ENCODE peak calls at places on chromosomes 5 and 9, in nine cellular contexts. T is thyroid gland, U is HCT116, P is A549, W is prostate gland, Q is breast epithelium, R is IMR-90, D is sigmoid colon, L is heart left ventricle. G is an unnamed sample.

GRCh38 chr9:109167716-109168115 is 667 bp upstream of the FRRS1L start:
- DNase-seq in Q (no peak), T (no peak), D (no peak), W (no peak), U (no peak), P (no peak), L (no peak), R (no peak), G (no peak)

GRCh38 chr5:14665110-14665822 is 748 bp downstream of the OTULIN start:
- DNase-seq in L (peak), Q (no peak), P (peak), U (no peak), D (no peak), T (peak), R (no peak), W (peak), G (peak)

GRCh38 chr5:38807570-38808461 is 38.0 kb upstream of the OSMR start:
- DNase-seq in W (no peak), R (peak), D (no peak), U (no peak), Q (no peak), L (peak), T (no peak), P (no peak), G (no peak)

GRCh38 chr9:13941686-13942085 is 372.3 kb downstream of the NFIB start:
- DNase-seq in D (no peak), T (no peak), U (no peak), P (no peak), W (peak), Q (no peak), R (peak), L (no peak), G (no peak)

GRCh38 chr5:74839228-74839627 is 27.0 kb downstream of the FAM169A start:
- DNase-seq in P (no peak), W (no peak), T (no peak), D (no peak), L (no peak), Q (no peak), R (no peak), U (no peak), G (no peak)

GRCh38 chr5:8500426-8500825 is 631.5 kb downstream of the MTRR start:
- DNase-seq in W (no peak), L (no peak), U (no peak), R (peak), T (no peak), D (no peak), P (no peak), Q (no peak), G (no peak)

GRCh38 chr9:110536802-110537201 is 42.7 kb downstream of the SVEP1 start:
- DNase-seq in R (peak), Q (no peak), D (no peak), P (no peak), L (no peak), W (peak), U (no peak), T (no peak), G (no peak)

GRCh38 chr5:58207076-58207475 is 252.8 kb downstream of the PLK2 start:
- DNase-seq in R (no peak), D (no peak), Q (no peak), U (no peak), T (no peak), L (no peak), W (no peak), P (no peak), G (no peak)

GRCh38 chr5:160542281-160542680 is 120.6 kb downstream of the PTTG1 start:
- DNase-seq in P (no peak), W (no peak), U (no peak), T (no peak), L (no peak), R (no peak), D (no peak), Q (no peak), G (no peak)

GRCh38 chr5:72956324-72957140 is 691 bp downstream of the FCHO2 start:
- DNase-seq in L (peak), U (no peak), D (peak), R (peak), T (peak), W (peak), P (peak), Q (peak), G (peak)

GRCh38 chr5:72954389-72954788 is 1.5 kb upstream of the FCHO2 start:
- DNase-seq in U (no peak), D (no peak), L (no peak), Q (no peak), W (no peak), P (no peak), T (no peak), R (no peak), G (no peak)

GRCh38 chr5:72955143-72955767 is 586 bp upstream of the FCHO2 start:
- DNase-seq in Q (no peak), L (peak), R (no peak), W (no peak), P (no peak), U (no peak), T (no peak), D (peak), G (peak)

GRCh38 chr5:72957337-72957736 is 1.5 kb downstream of the FCHO2 start:
- DNase-seq in W (no peak), D (no peak), T (no peak), Q (no peak), L (no peak), U (no peak), P (no peak), R (no peak), G (no peak)

DNA sequence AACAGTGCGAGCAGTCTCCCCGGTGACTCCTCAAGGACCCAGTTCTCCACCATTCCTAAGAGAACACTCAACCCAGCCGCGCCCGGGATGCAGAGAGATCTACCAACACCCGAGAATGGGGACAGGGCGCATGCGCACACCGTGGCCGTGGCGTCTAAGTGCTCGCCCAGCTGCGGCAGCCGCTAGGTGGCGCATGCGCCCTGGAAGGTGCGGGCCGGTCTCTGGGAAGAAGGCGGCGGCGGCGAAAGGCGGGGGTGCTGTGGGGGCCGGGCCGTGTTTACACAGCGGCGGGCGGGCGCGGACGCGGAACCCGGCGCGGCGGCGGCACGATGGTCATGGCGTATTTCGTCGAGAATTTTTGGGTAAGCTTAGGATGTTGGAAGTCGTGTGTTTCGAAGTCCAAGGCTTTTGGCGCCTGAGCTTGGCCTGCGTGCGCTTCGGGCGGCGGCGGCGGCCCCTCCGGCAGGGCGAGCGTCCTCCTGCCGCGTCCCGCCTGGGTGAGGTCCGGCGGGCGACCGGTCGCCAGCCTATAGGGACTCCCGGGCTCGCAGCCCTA is at the start of gene FCHO2:
- DNase-seq in P (peak), T (peak), W (peak), Q (peak), R (peak), D (peak), U (peak), L (peak), G (peak)
- TF ChIP-seq POLR2A in P (peak), T (peak), W (peak), Q (peak), R (peak), D (peak), U (peak), L (peak), G (peak)

DNA sequence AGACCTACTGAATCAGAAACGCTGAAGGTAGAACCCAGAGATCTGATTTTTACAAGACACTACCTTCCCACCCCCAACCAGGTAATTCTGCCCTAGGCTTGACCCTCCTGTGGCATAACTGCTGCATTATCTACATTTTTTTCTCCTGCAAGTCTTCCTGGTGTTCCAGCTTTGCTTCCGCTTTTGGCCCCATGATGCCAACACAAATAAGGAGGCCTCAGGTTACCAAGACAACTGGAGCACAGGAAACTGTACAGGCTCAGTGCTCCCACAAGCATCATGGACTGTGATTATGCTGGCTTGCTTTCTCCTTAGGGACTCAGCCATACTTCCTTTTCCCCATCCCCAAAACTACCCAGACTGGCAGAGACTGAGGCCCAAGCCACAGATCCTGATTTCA is 6.6 kb upstream of the MSMP start:
- DNase-seq in D (no peak), R (peak), T (peak), P (no peak), W (no peak), Q (no peak), L (no peak), U (no peak), G (no peak)
- TF ChIP-seq POLR2A in D (no peak), R (no peak), T (no peak), P (no peak), W (no peak), Q (no peak), L (no peak), U (no peak), G (no peak)

GRCh38 chr9:137176302-137177182 is 4.7 kb upstream of the TMEM210 start:
- DNase-seq in L (no peak), Q (no peak), D (no peak), P (peak), W (peak), U (no peak), R (peak), T (peak), G (no peak)
- TF ChIP-seq POLR2A in L (no peak), Q (no peak), D (no peak), P (no peak), W (no peak), U (no peak), R (no peak), T (no peak), G (no peak)

GRCh38 chr5:150778517-150779396 is at the start of gene SMIM3:
- DNase-seq in Q (peak), P (peak), L (peak), D (peak), U (no peak), W (peak), T (peak), R (peak), G (peak)

GRCh38 chr5:150780180-150780692 is 1.7 kb downstream of the SMIM3 start:
- DNase-seq in P (no peak), D (peak), R (peak), L (no peak), W (no peak), U (no peak), Q (no peak), T (peak), G (no peak)

GRCh38 chr5:150779397-150780179 is 1.0 kb downstream of the SMIM3 start:
- DNase-seq in L (no peak), P (no peak), Q (no peak), U (no peak), D (peak), T (no peak), W (no peak), R (peak), G (no peak)

GRCh38 chr5:150777685-150778084 is 872 bp upstream of the SMIM3 start:
- DNase-seq in U (no peak), R (no peak), L (no peak), P (no peak), W (no peak), T (no peak), D (no peak), Q (no peak), G (no peak)

GRCh38 chr5:150778103-150778516 is 447 bp upstream of the SMIM3 start:
- DNase-seq in P (no peak), D (no peak), R (peak), W (no peak), Q (no peak), T (no peak), L (no peak), U (no peak), G (no peak)
- TF ChIP-seq POLR2A in P (no peak), D (no peak), R (no peak), W (no peak), Q (no peak), T (no peak), L (no peak), U (no peak), G (no peak)

DNA sequence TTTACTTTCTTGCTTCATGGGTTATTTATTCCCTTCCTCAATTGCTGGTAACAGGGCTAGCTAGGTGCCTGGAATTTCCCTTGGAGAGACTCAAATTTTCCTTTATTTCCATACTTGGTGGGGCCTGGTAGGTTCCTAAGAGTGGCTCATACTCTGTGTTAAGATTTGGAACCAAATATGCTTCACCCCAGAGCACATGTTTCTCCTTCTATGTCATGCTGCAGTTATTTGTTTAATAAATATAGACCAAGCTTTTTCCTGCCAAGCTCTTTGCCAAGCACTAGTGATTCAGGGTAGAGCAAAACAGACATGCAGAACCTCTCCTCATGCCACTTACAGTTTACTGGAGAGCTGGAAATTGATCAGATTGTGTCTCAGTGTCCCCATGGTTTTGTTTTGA is 290.3 kb upstream of the SGCD start:
- DNase-seq in Q (no peak), T (no peak), U (no peak), W (no peak), L (no peak), R (peak), D (no peak), P (no peak), G (no peak)
- TF ChIP-seq POLR2A in Q (no peak), T (no peak), U (no peak), W (no peak), L (no peak), R (no peak), D (no peak), P (no peak), G (no peak)

GRCh38 chr9:132082188-132082587 is 2.5 kb upstream of the MED27 start:
- DNase-seq in T (no peak), L (no peak), P (no peak), W (no peak), Q (no peak), U (no peak), R (no peak), D (no peak), G (no peak)

GRCh38 chr9:132078369-132079356 is 1.0 kb downstream of the MED27 start:
- DNase-seq in R (peak), T (peak), P (peak), U (no peak), L (no peak), D (peak), Q (peak), W (peak), G (peak)

GRCh38 chr9:132075853-132076252 is 3.8 kb downstream of the MED27 start:
- DNase-seq in U (no peak), R (no peak), T (no peak), P (no peak), Q (no peak), L (no peak), W (no peak), D (no peak), G (no peak)

GRCh38 chr9:132077881-132078280 is 1.8 kb downstream of the MED27 start:
- DNase-seq in T (no peak), R (no peak), U (no peak), D (no peak), W (no peak), Q (no peak), L (no peak), P (no peak), G (no peak)

DNA sequence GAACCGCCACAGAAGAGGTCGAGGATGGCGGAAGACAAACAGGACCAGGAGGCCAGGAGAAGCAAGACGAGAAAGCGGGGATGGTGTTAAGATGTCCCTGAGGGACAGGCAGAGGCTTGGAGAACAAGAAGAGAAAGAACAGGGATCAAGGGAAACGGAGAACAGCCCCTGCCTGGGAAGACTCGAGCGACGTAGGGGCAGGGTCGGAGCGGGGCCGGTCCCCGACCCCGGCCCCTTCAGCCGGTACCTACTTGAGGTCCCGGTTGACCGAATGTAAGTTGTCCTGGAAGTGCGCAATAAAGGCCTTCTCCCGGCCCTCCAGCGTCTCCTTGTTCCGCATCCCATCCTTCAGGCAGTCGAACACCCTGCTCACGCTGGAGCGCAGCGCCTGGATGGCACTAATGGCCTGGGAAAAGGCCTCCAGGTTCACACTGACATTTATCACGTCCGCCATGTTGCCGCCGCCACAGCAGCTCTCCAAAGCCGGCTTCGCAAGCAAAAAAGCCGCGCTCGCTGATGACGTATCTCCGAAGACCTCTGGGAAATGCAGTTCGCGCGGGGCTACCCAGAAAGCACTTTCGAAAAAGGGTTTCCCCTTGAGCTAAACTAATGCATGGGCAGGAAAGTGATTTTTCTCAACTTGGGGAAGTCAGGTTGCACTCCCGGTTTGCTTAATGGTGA is at the start of gene MED27:
- DNase-seq in R (peak), D (peak), T (peak), W (peak), Q (peak), L (peak), P (peak), U (peak), G (peak)
- TF ChIP-seq POLR2A in R (peak), D (no peak), T (no peak), W (no peak), Q (no peak), L (no peak), P (peak), U (no peak), G (peak)

G was measured in H54.